ENCODE peak calls at places on chromosomes 6 and 20, in four cellular contexts. D is ELR, Z is endothelial cell, M is tibial nerve. U is an unnamed sample.

GRCh38 chr20:63163596-63164560 is 52.1 kb downstream of the YTHDF1 start:
- DNase-seq in D (no peak), Z (no peak), M (no peak), U (no peak)

GRCh38 chr6:135655055-135655454 is 157.5 kb upstream of the AHI1 start:
- DNase-seq in D (no peak), Z (no peak), M (no peak), U (no peak)

GRCh38 chr6:167858086-167858591 is 31.4 kb downstream of the AFDN start:
- DNase-seq in D (peak), Z (no peak), M (no peak), U (peak)

GRCh38 chr6:165308926-165309731 is at the start of gene C6orf118:
- DNase-seq in D (no peak), Z (peak), M (no peak), U (no peak)

GRCh38 chr6:36873612-36874011 is 991 bp downstream of the PPIL1 start:
- DNase-seq in D (peak), Z (no peak), M (no peak), U (peak)

GRCh38 chr20:6740096-6740495 is 27.4 kb upstream of the BMP2 start:
- DNase-seq in D (no peak), Z (no peak), M (no peak), U (no peak)

GRCh38 chr20:14777571-14777970 is 440.2 kb upstream of the FLRT3 start:
- DNase-seq in D (no peak), Z (no peak), M (no peak), U (peak)

GRCh38 chr20:35828434-35828833 is 56.6 kb downstream of the PHF20 start:
- DNase-seq in D (no peak), Z (no peak), M (no peak), U (peak)

GRCh38 chr6:160348552-160349441 is 619 bp downstream of the SLC22A3 start:
- DNase-seq in D (peak), Z (peak), M (no peak), U (no peak)

GRCh38 chr20:19975436-19975799 is 41.7 kb upstream of the NAA20 start:
- DNase-seq in D (peak), Z (no peak), M (no peak), U (peak)

GRCh38 chr20:20561841-20562240 is 150.6 kb downstream of the RALGAPA2 start:
- DNase-seq in D (no peak), Z (no peak), M (no peak), U (no peak)

GRCh38 chr6:163780993-163781392 is 366.5 kb downstream of the QKI start:
- DNase-seq in D (no peak), Z (no peak), M (peak), U (no peak)

GRCh38 chr6:13117561-13117960 is 210.8 kb downstream of the TBC1D7 start:
- DNase-seq in D (no peak), Z (no peak), M (no peak), U (no peak)

GRCh38 chr20:58511364-58511763 is 3.8 kb downstream of the APCDD1L start:
- DNase-seq in D (peak), Z (no peak), M (no peak), U (peak)

GRCh38 chr6:33599413-33599911 is 19.4 kb upstream of the BAK1 start:
- DNase-seq in D (peak), Z (no peak), M (no peak), U (peak)

GRCh38 chr6:37882724-37883413 is 63.3 kb downstream of the ZFAND3 start:
- DNase-seq in D (peak), Z (no peak), M (no peak), U (peak)

GRCh38 chr20:44450938-44451450 is 24.7 kb upstream of the TTPAL start:
- DNase-seq in D (no peak), Z (no peak), M (no peak), U (no peak)

GRCh38 chr20:51258582-51259175 is 235.8 kb upstream of the KCNG1 start:
- DNase-seq in D (peak), Z (no peak), M (no peak), U (peak)

GRCh38 chr6:136037885-136038460 is 186.5 kb downstream of the PDE7B start:
- DNase-seq in D (peak), Z (no peak), M (no peak), U (peak)

GRCh38 chr20:61956396-61957342 is 109.0 kb downstream of the TAF4 start:
- DNase-seq in D (no peak), Z (peak), M (no peak), U (no peak)

GRCh38 chr6:1202201-1202600 is 109.7 kb upstream of the FOXQ1 start:
- DNase-seq in D (no peak), Z (no peak), M (no peak), U (no peak)

GRCh38 chr6:56009620-56010019 is 134.2 kb upstream of the BMP5 start:
- DNase-seq in D (no peak), Z (no peak), M (no peak), U (no peak)

GRCh38 chr6:14707971-14708465 is 537.9 kb upstream of the JARID2 start:
- DNase-seq in D (no peak), Z (no peak), M (no peak), U (no peak)

GRCh38 chr6:97085772-97086171 is 161.2 kb downstream of the KLHL32 start:
- DNase-seq in D (no peak), Z (no peak), M (no peak), U (peak)

GRCh38 chr6:35034411-35035171 is 106.5 kb downstream of the TCP11 start:
- DNase-seq in D (no peak), Z (no peak), M (no peak), U (no peak)

GRCh38 chr20:23245553-23246128 is 105.0 kb upstream of the NXT1 start:
- DNase-seq in D (peak), Z (peak), M (peak), U (peak)

GRCh38 chr6:163414367-163415175 is at the start of gene QKI:
- DNase-seq in D (peak), Z (peak), M (peak), U (peak)

GRCh38 chr20:38294334-38294592 is 9.7 kb upstream of the BPI start:
- DNase-seq in D (no peak), Z (no peak), M (no peak), U (no peak)

GRCh38 chr20:2285193-2285592 is 10.6 kb upstream of the TGM3 start:
- DNase-seq in D (no peak), Z (no peak), M (no peak), U (no peak)

GRCh38 chr6:140480852-140481251 is 1106.4 kb upstream of the CITED2 start:
- DNase-seq in D (peak), Z (no peak), M (peak), U (peak)

GRCh38 chr6:6284231-6284966 is 36.1 kb downstream of the F13A1 start:
- DNase-seq in D (no peak), Z (no peak), M (no peak), U (no peak)

GRCh38 chr6:7216941-7217621 is 95.9 kb downstream of the SSR1 start:
- DNase-seq in D (no peak), Z (peak), M (no peak), U (no peak)

GRCh38 chr6:160103825-160104100 is 17.9 kb upstream of the SLC22A1 start:
- DNase-seq in D (no peak), Z (no peak), M (no peak), U (no peak)

GRCh38 chr20:36399147-36399968 is 93.2 kb downstream of the DLGAP4 start:
- DNase-seq in D (peak), Z (peak), M (peak), U (peak)

GRCh38 chr6:32970413-32971244 is 2.2 kb downstream of the BRD2 start:
- DNase-seq in D (peak), Z (peak), M (peak), U (peak)

GRCh38 chr6:15308445-15309213 is 62.8 kb downstream of the JARID2 start:
- DNase-seq in D (peak), Z (no peak), M (no peak), U (peak)

GRCh38 chr6:55963301-55963700 is 87.9 kb upstream of the BMP5 start:
- DNase-seq in D (peak), Z (no peak), M (no peak), U (no peak)